ENCODE peak calls at places on chromosomes 12 and 14, in four cellular contexts. B is HepG2, N is RWPE1, T is fibroblast of lung. V is an unnamed sample.

GRCh38 chr14:94066089-94066676 is 14.8 kb downstream of the DDX24 start:
- DNase-seq in B (peak), N (peak), T (no peak), V (no peak)

GRCh38 chr12:102107970-102108369 is 11.9 kb downstream of the NUP37 start:
- DNase-seq in B (no peak), N (no peak), T (no peak), V (no peak)

GRCh38 chr12:49791700-49792099 is 36.5 kb downstream of the NCKAP5L start:
- DNase-seq in B (no peak), N (no peak), T (no peak), V (no peak)

GRCh38 chr12:39620664-39621658 is 1.4 kb upstream of the ABCD2 start:
- DNase-seq in B (no peak), N (no peak), T (peak), V (no peak)

GRCh38 chr12:101664961-101665360 is 32.5 kb upstream of the CHPT1 start:
- DNase-seq in B (no peak), N (no peak), T (no peak), V (no peak)

GRCh38 chr14:104892517-104893434 is 27.7 kb downstream of the CEP170B start:
- DNase-seq in B (no peak), N (no peak), T (no peak), V (no peak)

GRCh38 chr14:102683399-102684275 is 91.2 kb downstream of the RCOR1 start:
- DNase-seq in B (peak), N (no peak), T (no peak), V (no peak)

GRCh38 chr14:32004300-32004699 is 72.8 kb upstream of the ARHGAP5 start:
- DNase-seq in B (peak), N (no peak), T (peak), V (peak)

GRCh38 chr12:62737201-62737600 is 197.7 kb downstream of the PPM1H start:
- DNase-seq in B (no peak), N (no peak), T (no peak), V (no peak)

GRCh38 chr14:58749066-58749669 is 111.4 kb downstream of the DACT1 start:
- DNase-seq in B (peak), N (peak), T (peak), V (peak)

GRCh38 chr14:95229749-95230148 is 72.4 kb upstream of the DICER1 start:
- DNase-seq in B (peak), N (no peak), T (no peak), V (no peak)
- TF ChIP-seq CTCF in B (peak), N (no peak), T (no peak), V (no peak)

GRCh38 chr12:57230381-57231155 is 1.1 kb downstream of the SHMT2 start:
- DNase-seq in B (peak), N (no peak), T (peak), V (no peak)

GRCh38 chr12:57229634-57230380 is at the start of gene SHMT2:
- DNase-seq in B (peak), N (peak), T (peak), V (peak)

GRCh38 chr12:57227315-57228115 is 2.0 kb upstream of the SHMT2 start:
- DNase-seq in B (no peak), N (no peak), T (no peak), V (no peak)

GRCh38 chr12:57231276-57232021 is 1.9 kb downstream of the SHMT2 start:
- DNase-seq in B (no peak), N (no peak), T (no peak), V (no peak)

GRCh38 chr12:57229041-57229633 is 374 bp upstream of the SHMT2 start:
- DNase-seq in B (no peak), N (no peak), T (no peak), V (no peak)
- TF ChIP-seq CTCF in B (no peak), N (no peak), T (no peak), V (no peak)

DNA sequence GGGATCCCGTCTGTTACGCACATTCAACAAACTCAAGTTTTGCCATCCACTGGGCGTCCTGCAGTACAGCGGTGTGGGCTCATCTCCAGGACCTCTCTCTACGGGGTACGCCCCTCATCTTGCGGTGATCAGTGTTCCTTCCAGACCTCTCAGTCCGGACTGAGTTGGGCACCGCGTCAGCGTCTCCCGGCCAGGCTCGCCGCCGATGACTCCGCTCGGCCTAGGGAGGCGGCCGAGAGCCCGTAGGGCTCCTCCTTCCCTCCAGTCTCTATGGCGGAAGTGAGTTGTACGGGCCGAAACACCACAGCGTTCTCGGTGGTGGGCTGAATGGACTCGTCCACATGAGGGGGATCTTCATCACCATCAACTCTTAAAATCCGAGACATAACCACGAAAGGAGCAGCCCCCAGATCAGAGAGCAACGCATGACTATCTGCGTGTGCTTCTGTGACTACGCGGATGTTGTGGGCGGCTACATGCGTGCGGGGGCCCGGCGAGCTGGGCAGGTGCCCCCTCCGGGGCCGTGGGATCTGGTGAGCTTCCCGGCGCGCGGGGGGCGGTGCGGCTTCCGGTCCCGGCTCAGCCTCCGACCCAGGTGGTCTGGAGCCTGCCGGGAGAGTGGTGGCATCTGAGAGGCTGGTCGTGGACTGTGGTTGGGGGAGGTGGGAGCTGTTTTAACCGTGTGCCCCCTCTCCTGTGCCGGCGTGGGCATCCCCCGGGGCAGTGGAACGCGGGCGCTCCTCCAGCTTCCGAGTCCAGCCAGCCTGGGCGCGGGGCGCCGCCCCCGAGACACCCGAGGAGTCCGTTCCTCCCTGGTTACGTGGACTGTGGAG is at the start of gene ATG101:
- DNase-seq in B (peak), N (peak), T (peak), V (peak)
- TF ChIP-seq CTCF in B (peak), N (peak), T (peak), V (peak)

DNA sequence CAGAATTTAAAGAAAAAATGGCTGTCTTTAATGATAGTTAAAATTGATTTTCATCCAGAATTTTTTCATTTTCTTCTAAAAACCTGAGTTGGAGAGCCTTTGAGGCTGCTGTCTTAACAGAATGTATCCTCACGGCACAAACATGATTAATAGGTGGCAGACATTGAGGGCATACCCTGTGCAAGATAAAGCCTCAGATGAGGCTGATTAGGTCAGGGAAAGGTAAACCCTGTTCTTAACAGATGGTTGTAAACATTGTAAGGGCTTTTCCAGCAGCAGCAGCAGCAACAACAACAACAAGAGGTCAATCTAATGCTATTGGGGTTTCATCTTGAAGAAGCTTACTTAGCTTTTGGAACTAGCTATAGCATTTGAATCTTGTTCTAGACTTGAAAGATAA is 17.4 kb downstream of the GNG2 start:
- DNase-seq in B (no peak), N (no peak), T (no peak), V (no peak)
- TF ChIP-seq CTCF in B (no peak), N (no peak), T (no peak), V (no peak)

GRCh38 chr12:2195085-2195484 is 142.3 kb downstream of the CACNA1C start:
- DNase-seq in B (no peak), N (no peak), T (no peak), V (no peak)

GRCh38 chr12:2194060-2194459 is 141.3 kb downstream of the CACNA1C start:
- DNase-seq in B (no peak), N (no peak), T (no peak), V (no peak)

GRCh38 chr12:2194571-2194970 is 141.8 kb downstream of the CACNA1C start:
- DNase-seq in B (no peak), N (no peak), T (no peak), V (no peak)

GRCh38 chr12:2198542-2198941 is 145.8 kb downstream of the CACNA1C start:
- DNase-seq in B (no peak), N (no peak), T (no peak), V (no peak)

DNA sequence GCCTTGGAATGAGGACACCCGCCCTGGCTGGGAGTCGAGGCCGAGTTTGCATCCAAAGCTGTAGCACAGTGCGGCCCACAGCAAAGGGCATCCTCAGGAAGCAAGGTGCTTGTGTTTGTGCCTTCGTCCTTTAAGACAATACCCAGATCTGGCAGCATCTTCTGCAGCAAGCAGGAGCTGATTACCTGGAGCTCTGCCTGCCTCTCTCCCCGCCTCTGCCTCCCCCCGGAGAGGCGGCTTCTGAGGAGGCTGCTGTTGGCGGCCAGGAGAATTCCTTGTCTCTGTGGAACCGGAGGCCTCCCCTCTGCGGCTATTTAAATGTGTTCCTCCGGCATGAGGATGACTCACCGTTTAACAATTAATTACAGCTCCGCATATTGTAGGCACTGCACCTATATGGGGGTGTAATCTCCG is 145.3 kb downstream of the CACNA1C start:
- DNase-seq in B (no peak), N (peak), T (peak), V (peak)
- TF ChIP-seq CTCF in B (no peak), N (no peak), T (no peak), V (no peak)